ENCODE peak calls at places on chromosomes 7 and 10, in nine cellular contexts. G is heart right ventricle; C is neural progenitor cell; K is brain microvascular endothelial cell; Z is mesenchymal stem cell; U is H7; R is CD4-positive, CD25-positive, alpha-beta regulatory T cell; I is heart left ventricle; F is esophagus muscularis mucosa. X is an unnamed sample. For H3K36me3, the result is how much of the 10 kb centered on the place peaks cover.

GRCh38 chr7:7134036-7134435 is 48.3 kb upstream of the C1GALT1 start:
- DNase-seq in U (no peak), R (no peak), G (no peak), I (no peak), C (no peak), F (no peak), Z (no peak), K (no peak), X (no peak)

GRCh38 chr7:113768256-113768847 is 150.5 kb downstream of the PPP1R3A start:
- DNase-seq in K (no peak), Z (peak), F (no peak), I (no peak), G (no peak), C (no peak), U (no peak), R (no peak), X (no peak)

GRCh38 chr7:107743567-107744344 is at the start of gene CBLL1:
- DNase-seq in F (peak), Z (peak), G (peak), I (peak), R (peak), C (peak), K (peak), U (peak), X (peak)

GRCh38 chr10:114311496-114312195 is 72.6 kb downstream of the VWA2 start:
- DNase-seq in K (no peak), I (no peak), U (no peak), Z (no peak), R (no peak), G (no peak), F (no peak), C (no peak), X (peak)

GRCh38 chr10:119355930-119356329 is 148.6 kb downstream of the GRK5 start:
- DNase-seq in Z (no peak), G (no peak), I (no peak), F (no peak), R (no peak), K (no peak), U (no peak), C (no peak), X (no peak)

GRCh38 chr7:30082686-30083085 is 52.1 kb upstream of the MTURN start:
- DNase-seq in Z (no peak), I (no peak), U (no peak), G (no peak), F (no peak), C (no peak), R (no peak), K (no peak), X (no peak)

GRCh38 chr7:85021090-85021704 is 165.7 kb downstream of the SEMA3D start:
- DNase-seq in K (no peak), Z (peak), F (no peak), G (no peak), I (no peak), U (no peak), R (no peak), C (peak), X (no peak)

GRCh38 chr7:151518781-151519044 is 982 bp downstream of the RHEB start:
- DNase-seq in K (no peak), U (no peak), F (no peak), I (no peak), Z (peak), R (no peak), G (no peak), C (peak), X (no peak)

GRCh38 chr10:77482072-77482471 is 155.5 kb downstream of the KCNMA1 start:
- DNase-seq in K (no peak), Z (no peak), F (no peak), U (no peak), I (no peak), G (no peak), C (no peak), R (no peak), X (no peak)

GRCh38 chr7:128904381-128905197 is 5.9 kb downstream of the KCP start:
- DNase-seq in Z (peak), I (peak), R (no peak), C (peak), U (peak), F (no peak), K (peak), G (no peak), X (no peak)

GRCh38 chr10:8295311-8295710 is 240.8 kb downstream of the GATA3 start:
- DNase-seq in I (no peak), C (no peak), F (no peak), Z (no peak), R (no peak), G (no peak), U (no peak), K (no peak), X (no peak)

GRCh38 chr10:30502266-30503058 is 68.5 kb downstream of the MAP3K8 start:
- DNase-seq in C (no peak), R (no peak), U (no peak), K (peak), Z (peak), F (no peak), I (no peak), G (no peak), X (no peak)

GRCh38 chr10:91409069-91409868 is 875 bp upstream of the HECTD2 start:
- DNase-seq in Z (peak), G (peak), U (peak), I (peak), C (peak), R (no peak), F (peak), K (peak), X (peak)

GRCh38 chr10:132450825-132451505 is 54.0 kb downstream of the PWWP2B start:
- DNase-seq in I (peak), Z (no peak), U (peak), R (no peak), K (no peak), G (peak), C (no peak), F (no peak), X (no peak)

GRCh38 chr7:83863906-83864305 is 215.0 kb upstream of the SEMA3E start:
- DNase-seq in Z (no peak), C (no peak), R (no peak), F (no peak), I (no peak), K (no peak), U (no peak), G (no peak), X (no peak)

GRCh38 chr7:101938115-101938514 is 120.7 kb downstream of the CUX1 start:
- DNase-seq in K (no peak), C (no peak), U (no peak), Z (no peak), I (peak), G (no peak), R (no peak), F (no peak), X (no peak)

GRCh38 chr7:106652909-106653308 is 8.0 kb downstream of the CCDC71L start:
- DNase-seq in R (no peak), U (no peak), F (no peak), I (no peak), K (no peak), Z (no peak), C (no peak), G (no peak), X (no peak)

GRCh38 chr7:44639701-44640321 is 33.4 kb downstream of the OGDH start:
- DNase-seq in F (no peak), K (peak), G (no peak), I (no peak), C (peak), U (peak), Z (peak), R (no peak), X (peak)

GRCh38 chr10:43197834-43198681 is 59.8 kb downstream of the CSGALNACT2 start:
- DNase-seq in G (no peak), Z (no peak), R (no peak), K (peak), U (peak), F (no peak), I (no peak), C (peak), X (no peak)

GRCh38 chr10:31299119-31299518 is 19.9 kb upstream of the ZEB1 start:
- DNase-seq in I (no peak), Z (no peak), C (no peak), R (no peak), U (no peak), F (no peak), G (no peak), K (no peak), X (no peak)

GRCh38 chr10:69090687-69091450 is 3.0 kb downstream of the SRGN start:
- DNase-seq in G (no peak), U (no peak), F (no peak), Z (peak), I (no peak), R (no peak), C (no peak), K (no peak), X (no peak)

GRCh38 chr10:1534820-1535219 is 202.5 kb downstream of the ADARB2 start:
- DNase-seq in F (no peak), G (no peak), I (no peak), U (no peak), Z (no peak), C (no peak), K (no peak), R (no peak), X (no peak)

GRCh38 chr7:47045169-47045568 is 536.7 kb downstream of the TNS3 start:
- DNase-seq in R (no peak), G (peak), F (peak), C (no peak), Z (no peak), U (no peak), I (peak), K (no peak), X (no peak)

GRCh38 chr10:62692085-62692484 is 112.4 kb upstream of the ADO start:
- DNase-seq in F (no peak), Z (no peak), I (no peak), C (no peak), G (no peak), K (no peak), U (peak), R (no peak), X (peak)

GRCh38 chr7:32427769-32428291 is 62.4 kb downstream of the LSM5 start:
- DNase-seq in R (peak), Z (peak), K (peak), C (peak), I (peak), F (no peak), G (peak), U (peak), X (peak)

GRCh38 chr10:125811251-125811650 is 11.8 kb downstream of the UROS start:
- DNase-seq in C (no peak), I (no peak), R (no peak), F (no peak), Z (no peak), K (no peak), U (no peak), G (no peak), X (no peak)

GRCh38 chr10:125817318-125817946 is 5.6 kb downstream of the UROS start:
- DNase-seq in K (no peak), Z (no peak), I (no peak), G (no peak), R (no peak), F (no peak), U (no peak), C (no peak), X (no peak)

GRCh38 chr10:125816548-125816947 is 6.5 kb downstream of the UROS start:
- DNase-seq in G (no peak), I (no peak), F (no peak), U (no peak), K (no peak), Z (no peak), C (no peak), R (no peak), X (no peak)

GRCh38 chr10:125812128-125812527 is 10.9 kb downstream of the UROS start:
- DNase-seq in R (no peak), I (no peak), G (no peak), Z (no peak), F (no peak), U (no peak), K (peak), C (no peak), X (no peak)

DNA sequence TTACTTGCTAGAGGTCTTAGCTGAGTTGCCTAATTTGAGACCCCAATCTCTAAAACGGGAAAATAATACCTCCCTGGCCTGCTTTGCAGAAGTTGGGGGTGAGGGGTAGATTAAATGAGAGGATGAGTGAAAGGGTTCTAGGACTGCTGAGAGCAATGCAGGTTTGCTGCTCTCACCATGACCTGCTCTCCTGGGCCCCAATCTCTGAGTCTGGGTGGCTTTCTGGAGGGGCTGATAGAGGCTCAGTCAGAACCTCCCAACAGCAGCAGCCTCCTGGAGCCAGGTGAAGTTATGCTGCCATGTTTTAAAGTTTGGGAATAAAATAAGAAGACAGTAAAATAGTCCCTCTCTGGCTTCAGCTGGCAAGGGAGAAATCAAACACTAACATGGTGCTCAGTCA is 7.3 kb downstream of the UROS start:
- DNase-seq in F (no peak), Z (no peak), G (no peak), R (no peak), K (no peak), U (no peak), C (no peak), I (no peak), X (no peak)
- H3K4me3 ChIP-seq in F (no peak), Z (no peak), G (no peak), R (no peak), K (no peak), U (no peak), C (no peak), I (no peak), X (no peak)

GRCh38 chr7:5367661-5368060 is 56.0 kb downstream of the TNRC18 start:
- DNase-seq in K (no peak), I (no peak), U (no peak), C (no peak), G (no peak), F (no peak), Z (no peak), R (no peak), X (peak)
- H3K36me3 ChIP-seq in K (under half), I (under half), U (under half), C (under half), G (under half), F (under half), Z (under half), R (under half), X (under half)

DNA sequence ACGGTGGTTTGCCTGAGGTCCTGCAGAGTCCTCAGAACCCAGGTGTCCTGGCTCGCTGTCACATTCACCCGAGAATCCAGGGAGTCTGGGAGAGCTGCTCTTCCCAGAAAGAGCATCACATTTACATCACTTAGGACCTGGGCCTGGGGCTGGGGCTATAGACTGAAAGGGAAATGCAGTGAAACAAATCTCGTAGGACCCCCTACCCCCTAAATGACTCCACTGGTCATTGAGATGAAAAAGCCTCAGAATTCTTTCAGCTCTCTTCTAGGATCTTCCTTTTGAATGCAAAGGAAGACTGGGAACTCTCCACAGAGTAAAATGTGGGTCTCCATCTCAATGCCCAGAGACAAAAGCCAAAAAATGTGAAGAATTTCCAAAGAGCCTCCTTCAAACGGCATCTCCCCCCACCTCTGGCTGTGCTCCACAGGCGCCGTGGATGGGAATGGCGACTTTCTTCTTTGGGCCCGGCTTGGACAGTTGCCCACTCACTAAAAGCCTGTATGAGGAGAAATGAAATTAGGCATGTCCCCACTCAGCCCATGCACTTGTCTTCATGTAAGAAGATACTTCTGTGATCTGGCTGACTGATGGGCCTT is 49.0 kb upstream of the PODXL start:
- DNase-seq in K (no peak), U (peak), G (no peak), R (no peak), Z (no peak), I (no peak), F (no peak), C (peak), X (peak)
- H3K4me3 ChIP-seq in K (no peak), U (no peak), G (no peak), R (no peak), Z (no peak), I (no peak), F (no peak), C (no peak), X (no peak)

DNA sequence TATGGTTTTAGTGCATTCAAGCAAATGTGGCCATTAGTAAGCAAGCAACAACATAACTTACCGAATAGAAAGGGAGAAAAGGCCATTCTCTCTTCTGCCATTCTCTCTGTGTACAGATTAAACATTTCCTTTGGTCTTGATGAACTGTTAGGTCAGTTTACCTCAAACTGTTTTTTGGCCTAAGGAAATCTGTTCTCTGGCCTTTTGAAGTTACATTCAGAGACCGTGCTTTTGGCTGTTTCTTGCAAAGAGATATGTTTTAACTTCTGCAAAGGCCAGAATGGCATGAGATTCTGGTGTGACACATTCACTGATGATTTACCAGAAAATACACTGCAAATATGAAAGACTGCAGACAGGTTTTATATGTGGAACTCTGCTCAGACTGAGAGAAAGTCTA is 22.2 kb downstream of the AHR start:
- DNase-seq in F (no peak), U (no peak), G (no peak), C (no peak), I (no peak), R (no peak), K (no peak), Z (no peak), X (no peak)
- H3K36me3 ChIP-seq in F (under half), U (under half), G (under half), C (under half), I (under half), R (under half), K (under half), Z (under half), X (under half)

GRCh38 chr10:97974108-97974507 is 56.3 kb downstream of the CRTAC1 start:
- DNase-seq in Z (no peak), I (no peak), K (no peak), R (no peak), C (peak), F (no peak), U (peak), G (no peak), X (no peak)
- H3K4me3 ChIP-seq in Z (no peak), I (no peak), K (no peak), R (no peak), C (peak), F (no peak), U (peak), G (no peak), X (no peak)

GRCh38 chr10:101857802-101858476 is 14.3 kb upstream of the KCNIP2 start:
- DNase-seq in Z (no peak), G (no peak), C (no peak), K (no peak), R (no peak), U (no peak), F (no peak), I (no peak), X (no peak)

GRCh38 chr10:101856626-101857025 is 13.0 kb upstream of the KCNIP2 start:
- DNase-seq in Z (peak), I (no peak), C (no peak), K (peak), U (no peak), G (no peak), R (no peak), F (no peak), X (no peak)

GRCh38 chr10:101859530-101859929 is 15.9 kb upstream of the KCNIP2 start:
- DNase-seq in C (no peak), K (no peak), R (no peak), G (no peak), F (no peak), U (no peak), I (no peak), Z (no peak), X (no peak)

GRCh38 chr10:101858723-101859500 is 15.3 kb upstream of the KCNIP2 start:
- DNase-seq in K (no peak), I (no peak), G (no peak), R (no peak), F (no peak), U (no peak), Z (no peak), C (no peak), X (no peak)
- H3K36me3 ChIP-seq in K (under half), I (under half), G (under half), R (under half), F (under half), U (under half), Z (under half), C (under half), X (under half)